ENCODE peak calls at places on chromosomes 13 and 19, in five cellular contexts. C is aorta, Z is cardiac muscle cell, F is body of pancreas, D is thyroid gland. I is an unnamed sample.

GRCh38 chr19:4063369-4064072 is 3.2 kb downstream of the ZBTB7A start:
- DNase-seq in D (no peak), F (no peak), Z (no peak), C (no peak), I (peak; percentile 45)

GRCh38 chr13:98405690-98406344 is 171.1 kb downstream of the STK24 start:
- DNase-seq in D (no peak), C (no peak), Z (no peak), F (peak; percentile 42), I (no peak)

GRCh38 chr13:54210397-54211050 is 1181.9 kb downstream of the OLFM4 start:
- DNase-seq in C (no peak), D (no peak), F (no peak), Z (no peak), I (no peak)

GRCh38 chr19:801861-802496 is 4.7 kb downstream of the PTBP1 start:
- DNase-seq in D (peak; percentile 62), Z (peak; percentile 2), F (no peak), C (no peak), I (peak; percentile 76)

GRCh38 chr13:106047859-106048258 is 487.6 kb downstream of the EFNB2 start:
- DNase-seq in F (no peak), Z (no peak), C (no peak), D (no peak), I (no peak)

GRCh38 chr19:49101160-49101559 is 13.0 kb upstream of the LIN7B start:
- DNase-seq in C (no peak), D (no peak), Z (no peak), F (no peak), I (no peak)

GRCh38 chr13:32824061-32824460 is 192.2 kb upstream of the KL start:
- DNase-seq in D (no peak), Z (no peak), F (no peak), C (no peak), I (no peak)

GRCh38 chr19:10316229-10317044 is 622 bp upstream of the FDX2 start:
- DNase-seq in F (peak; percentile 23), D (peak; percentile 10), C (no peak), Z (no peak), I (no peak)

GRCh38 chr13:43528992-43529391 is 257.8 kb downstream of the ENOX1 start:
- DNase-seq in D (no peak), Z (no peak), C (no peak), F (no peak), I (no peak)

GRCh38 chr19:14526423-14526822 is 3.0 kb upstream of the TECR start:
- DNase-seq in C (no peak), Z (no peak), D (no peak), F (no peak), I (no peak)

GRCh38 chr19:47824396-47824795 is 2.7 kb downstream of the CRX start:
- DNase-seq in D (no peak), F (no peak), C (no peak), Z (no peak), I (no peak)

GRCh38 chr13:50215389-50215788 is 200.1 kb downstream of the KCNRG start:
- DNase-seq in Z (no peak), F (no peak), D (no peak), C (no peak), I (no peak)

GRCh38 chr19:34278783-34279182 is 24.4 kb downstream of the GARRE1 start:
- DNase-seq in C (no peak), F (no peak), Z (no peak), D (no peak), I (no peak)

GRCh38 chr13:48333976-48334375 is 30.4 kb downstream of the RB1 start:
- DNase-seq in Z (no peak), F (no peak), D (peak; percentile 37), C (no peak), I (no peak)

GRCh38 chr19:43465468-43466120 is at the start of gene LYPD3:
- DNase-seq in F (peak; percentile 13), D (no peak), Z (no peak), C (no peak), I (no peak)

GRCh38 chr19:54155694-54156093 is 3.8 kb downstream of the LENG1 start:
- DNase-seq in D (no peak), F (no peak), Z (no peak), C (no peak), I (no peak)

GRCh38 chr19:48859711-48860572 is 8.5 kb downstream of the PLEKHA4 start:
- DNase-seq in F (peak; percentile 95), D (no peak), Z (no peak), C (peak; percentile 62), I (peak; percentile 70)

GRCh38 chr13:33034061-33034460 is 17.8 kb downstream of the KL start:
- DNase-seq in Z (no peak), D (no peak), F (no peak), C (no peak), I (no peak)

GRCh38 chr13:100855151-100855550 is 180.6 kb upstream of the TMTC4 start:
- DNase-seq in D (no peak), C (no peak), Z (no peak), F (no peak), I (no peak)

GRCh38 chr19:14580623-14581237 is 2.2 kb upstream of the CLEC17A start:
- DNase-seq in F (no peak), C (no peak), Z (no peak), D (no peak), I (no peak)

GRCh38 chr13:27788271-27788670 is 4.0 kb upstream of the GSX1 start:
- DNase-seq in Z (no peak), F (no peak), D (no peak), C (no peak), I (no peak)
- H3K27me3 ChIP-seq in Z (peaks cover 100% of the 10 kb centered on the region), F (peaks cover 44% of the 10 kb centered on the region), D (peaks cover 38% of the 10 kb centered on the region), C (no peaks in the 10 kb centered on the region), I (peaks cover 75% of the 10 kb centered on the region)

DNA sequence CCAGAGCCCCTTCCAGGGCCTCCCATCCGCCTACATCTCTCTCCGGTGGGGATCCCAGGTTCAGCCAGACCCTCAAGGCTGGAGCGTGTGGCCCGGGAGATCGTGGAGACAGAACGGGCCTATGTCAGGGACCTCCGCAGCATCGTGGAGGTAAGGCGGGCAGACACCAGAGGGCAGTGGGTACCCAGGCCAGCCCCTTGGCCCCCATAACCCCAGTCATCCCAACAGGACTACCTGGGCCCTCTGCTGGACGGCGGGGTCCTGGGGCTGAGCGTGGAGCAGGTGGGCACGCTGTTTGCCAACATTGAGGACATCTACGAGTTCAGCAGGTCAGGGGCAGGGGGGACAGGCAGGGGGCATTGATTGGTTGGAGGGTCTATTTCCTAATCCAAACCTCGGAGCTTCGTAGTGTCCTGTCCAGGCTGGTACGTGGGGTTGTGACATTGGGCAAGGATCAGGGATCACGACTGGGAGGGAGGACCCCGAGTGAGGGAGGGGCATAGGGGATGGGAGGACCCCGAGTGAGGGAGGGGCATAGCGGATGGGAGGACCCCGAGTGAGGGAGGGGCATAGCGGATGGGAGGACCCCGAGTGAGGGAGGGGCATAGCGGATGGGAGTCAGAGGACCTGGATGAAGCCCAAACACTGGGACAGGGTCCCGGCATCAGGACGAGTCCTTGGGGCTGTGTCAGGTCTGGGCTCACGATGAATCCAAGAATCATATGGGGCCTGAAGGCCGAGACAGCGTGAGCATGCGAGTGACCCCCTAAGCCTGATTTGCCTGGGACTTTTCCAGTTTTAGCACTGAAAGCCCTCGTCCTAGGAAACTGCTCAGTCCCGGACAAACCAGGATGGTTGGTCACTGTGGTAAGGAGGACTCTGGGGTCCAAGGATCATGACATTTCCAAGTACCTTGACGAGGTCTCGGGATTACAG is 2.9 kb downstream of the PLEKHG2 start:
- DNase-seq in Z (no peak), C (no peak), D (no peak), F (no peak), I (no peak)
- H3K4me3 ChIP-seq in Z (no peak overlapping the region), C (no peak overlapping the region), D (no peak overlapping the region), F (no peak overlapping the region), I (peak overlapping the region; percentile 97)

DNA sequence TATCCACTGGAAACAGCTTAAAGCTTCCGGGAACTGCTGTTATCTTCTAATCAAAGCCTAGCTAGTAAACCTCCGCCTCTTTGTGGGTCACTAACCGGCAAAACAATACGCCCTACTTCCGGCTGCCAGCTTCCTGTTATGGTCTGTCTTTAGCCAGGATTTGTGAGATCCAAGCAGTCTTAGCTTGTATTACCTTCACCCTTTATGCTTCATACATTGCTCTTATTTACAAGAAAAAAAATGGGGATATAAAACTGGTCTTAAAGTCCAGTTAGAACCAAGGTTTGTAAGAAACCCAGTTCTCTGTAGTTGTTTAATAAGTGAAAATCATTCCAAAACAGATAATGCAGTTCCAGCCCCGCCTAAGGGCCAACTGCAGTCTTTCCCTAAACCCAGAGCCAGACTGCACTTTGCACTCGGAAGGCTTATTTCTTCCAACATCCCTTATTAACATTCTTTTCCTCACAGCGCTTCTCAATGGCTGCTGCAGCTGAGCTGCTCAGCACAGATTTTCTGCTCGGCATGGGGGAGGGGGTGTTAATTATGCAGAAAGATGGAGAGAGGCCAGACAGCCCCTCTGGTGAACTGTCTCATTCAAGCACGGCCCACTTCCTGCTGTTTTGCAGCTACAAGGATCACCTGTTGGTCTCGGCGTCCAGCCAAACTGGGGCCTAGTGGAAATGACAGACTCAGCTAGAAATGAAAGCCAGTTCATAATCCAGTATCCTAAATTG is 368.4 kb downstream of the KLF12 start:
- DNase-seq in Z (peak; percentile 93), D (peak; percentile 95), C (peak; percentile 86), F (peak; percentile 92), I (peak; percentile 71)
- H3K27ac ChIP-seq in Z (peak overlapping the region; percentile 87), D (peak overlapping the region; percentile 51), C (peak overlapping the region; percentile 78), F (peak overlapping the region; percentile 57), I (peak overlapping the region; percentile 62)

GRCh38 chr19:17678836-17679235 is 9.3 kb downstream of the UNC13A start:
- DNase-seq in F (no peak), Z (no peak), C (no peak), D (no peak), I (no peak)

GRCh38 chr19:17676295-17676694 is 11.9 kb downstream of the UNC13A start:
- DNase-seq in F (no peak), C (no peak), D (no peak), Z (no peak), I (no peak)

GRCh38 chr19:17673937-17674799 is 14.0 kb downstream of the UNC13A start:
- DNase-seq in F (no peak), D (no peak), C (peak; percentile 54), Z (no peak), I (no peak)

GRCh38 chr19:17679526-17680234 is 8.5 kb downstream of the UNC13A start:
- DNase-seq in D (no peak), C (no peak), F (no peak), Z (no peak), I (no peak)

GRCh38 chr19:17677002-17677401 is 11.2 kb downstream of the UNC13A start:
- DNase-seq in C (no peak), D (no peak), F (no peak), Z (peak; percentile 20), I (no peak)
- H3K27me3 ChIP-seq in C (no peaks in the 10 kb centered on the region), D (no peaks in the 10 kb centered on the region), F (peaks cover 14% of the 10 kb centered on the region), Z (no peaks in the 10 kb centered on the region), I (peaks cover 18% of the 10 kb centered on the region)

DNA sequence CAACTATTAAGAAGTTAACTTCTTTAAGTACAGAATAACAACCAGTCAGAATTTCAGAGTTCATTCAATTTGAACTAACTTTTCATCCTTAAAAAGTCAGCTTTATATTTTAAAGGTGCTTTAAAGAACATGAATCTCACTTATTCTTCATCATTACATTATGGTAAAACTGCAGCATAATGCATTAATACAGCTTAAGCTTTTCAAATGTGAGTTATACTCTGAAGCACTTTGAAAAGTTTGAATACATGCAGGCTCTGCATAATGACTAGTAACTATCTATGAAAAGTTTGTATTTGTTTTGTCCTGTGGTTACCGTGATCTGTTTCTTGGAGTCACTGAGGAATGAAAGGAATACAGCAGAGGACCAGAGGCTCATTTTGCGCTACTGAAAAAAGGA is 4.0 kb downstream of the PCDH17 start:
- DNase-seq in C (no peak), Z (no peak), F (no peak), D (no peak), I (no peak)
- H3K4me3 ChIP-seq in C (no peak overlapping the region), Z (no peak overlapping the region), F (no peak overlapping the region), D (no peak overlapping the region), I (peak overlapping the region; percentile 62)